ENCODE peak calls at places on chromosomes 13 and 19, in seven cellular contexts. J, H, B, L, Z, X and M are unnamed samples.

GRCh38 chr19:41443813-41444455 is 978 bp downstream of the ERICH4 start:
- DNase-seq in J (no peak), H (no peak), B (no peak), L (no peak), Z (no peak), X (no peak), M (no peak)

GRCh38 chr13:60001892-60002291 is 161.8 kb downstream of the DIAPH3 start:
- DNase-seq in J (no peak), H (no peak), B (peak), L (no peak), Z (no peak), X (peak), M (no peak)

GRCh38 chr13:59043016-59043415 is 1120.7 kb downstream of the DIAPH3 start:
- DNase-seq in J (no peak), H (no peak), B (no peak), L (no peak), Z (no peak), X (no peak), M (no peak)

GRCh38 chr19:36456831-36457230 is 32.5 kb downstream of the ZNF566 start:
- DNase-seq in J (no peak), H (no peak), B (no peak), L (no peak), Z (no peak), X (no peak), M (no peak)

GRCh38 chr19:45972944-45973525 is 630 bp downstream of the NOVA2 start:
- DNase-seq in J (no peak), H (no peak), B (no peak), L (no peak), Z (no peak), X (no peak), M (no peak)

GRCh38 chr13:27960362-27961226 is 8.5 kb downstream of the CDX2 start:
- DNase-seq in J (no peak), H (no peak), B (peak), L (no peak), Z (peak), X (peak), M (no peak)

GRCh38 chr13:109243311-109243951 is 543.0 kb downstream of the IRS2 start:
- DNase-seq in J (no peak), H (peak), B (peak), L (peak), Z (no peak), X (peak), M (no peak)

GRCh38 chr13:109879338-109879737 is 93.0 kb upstream of the IRS2 start:
- DNase-seq in J (no peak), H (no peak), B (no peak), L (no peak), Z (peak), X (no peak), M (no peak)

GRCh38 chr13:107767119-107767518 is 448.2 kb downstream of the LIG4 start:
- DNase-seq in J (no peak), H (no peak), B (no peak), L (no peak), Z (no peak), X (no peak), M (no peak)

GRCh38 chr13:45847554-45848224 is 3.9 kb downstream of the SIAH3 start:
- DNase-seq in J (peak), H (no peak), B (no peak), L (no peak), Z (peak), X (no peak), M (peak)

GRCh38 chr19:1250374-1251232 is 2.2 kb downstream of the MIDN start:
- DNase-seq in J (peak), H (no peak), B (no peak), L (no peak), Z (peak), X (peak), M (peak)

GRCh38 chr19:56139847-56140582 is 1.1 kb upstream of the ZNF444 start:
- DNase-seq in J (no peak), H (no peak), B (no peak), L (no peak), Z (no peak), X (no peak), M (no peak)

GRCh38 chr19:30430206-30430734 is 58.1 kb downstream of the ZNF536 start:
- DNase-seq in J (no peak), H (no peak), B (no peak), L (no peak), Z (no peak), X (no peak), M (no peak)
- H3K4me3 ChIP-seq in J (no peak), H (no peak), B (no peak), L (no peak), Z (no peak), X (no peak), M (no peak)

DNA sequence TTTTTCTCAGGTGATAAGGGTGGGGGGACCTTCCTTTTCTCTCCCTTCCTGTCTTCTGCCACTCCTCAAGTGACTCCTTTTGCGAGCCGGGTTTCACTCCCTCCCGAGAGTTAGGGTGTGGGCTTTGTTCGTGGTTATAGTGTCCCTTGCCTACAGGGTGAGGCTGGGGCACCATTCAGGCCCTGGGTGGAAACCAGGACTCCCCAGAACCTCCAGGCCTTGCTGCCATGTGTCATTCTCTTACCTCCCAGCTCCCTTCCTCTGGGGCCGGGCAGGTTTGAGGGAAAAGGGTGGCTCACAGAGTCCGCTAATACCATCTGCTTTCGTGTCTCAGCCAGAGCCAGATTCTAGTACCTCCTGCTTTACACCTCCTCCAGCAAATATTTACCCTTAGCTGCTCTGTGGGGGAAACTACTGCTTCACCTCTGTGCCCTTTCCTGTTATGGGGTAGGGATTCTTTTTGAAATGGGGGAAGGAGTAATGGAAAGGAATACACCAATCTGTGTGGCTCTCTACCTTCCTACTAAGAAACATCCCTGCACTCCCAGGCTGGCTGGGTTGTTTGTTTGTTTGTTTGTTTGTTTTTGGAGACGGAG is 2.8 kb downstream of the ACTN4 start:
- DNase-seq in J (no peak), H (no peak), B (peak), L (no peak), Z (no peak), X (no peak), M (no peak)
- H3K4me3 ChIP-seq in J (no peak), H (peak), B (peak), L (peak), Z (peak), X (peak), M (no peak)

DNA sequence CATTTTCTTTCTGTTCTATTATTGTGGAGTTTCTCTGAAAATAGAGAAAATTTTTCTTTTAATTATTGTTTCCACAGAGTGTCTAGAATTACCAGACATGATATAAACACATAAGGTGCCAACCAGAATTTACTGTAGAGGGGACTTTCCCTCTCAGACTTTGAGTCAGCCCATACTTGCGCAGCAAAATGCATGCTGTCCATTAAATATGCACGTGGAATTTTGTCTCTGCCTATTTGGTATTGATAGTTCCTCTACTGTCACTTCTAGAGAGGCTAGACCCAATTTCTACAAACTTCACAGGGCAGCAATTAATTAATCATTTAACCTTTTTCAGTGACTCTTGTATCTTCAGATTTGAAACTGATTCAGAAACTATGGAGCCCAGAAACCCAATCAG is 8.9 kb downstream of the ZNF93 start:
- DNase-seq in J (no peak), H (no peak), B (no peak), L (no peak), Z (no peak), X (no peak), M (no peak)
- H3K4me3 ChIP-seq in J (no peak), H (no peak), B (no peak), L (no peak), Z (no peak), X (no peak), M (no peak)

DNA sequence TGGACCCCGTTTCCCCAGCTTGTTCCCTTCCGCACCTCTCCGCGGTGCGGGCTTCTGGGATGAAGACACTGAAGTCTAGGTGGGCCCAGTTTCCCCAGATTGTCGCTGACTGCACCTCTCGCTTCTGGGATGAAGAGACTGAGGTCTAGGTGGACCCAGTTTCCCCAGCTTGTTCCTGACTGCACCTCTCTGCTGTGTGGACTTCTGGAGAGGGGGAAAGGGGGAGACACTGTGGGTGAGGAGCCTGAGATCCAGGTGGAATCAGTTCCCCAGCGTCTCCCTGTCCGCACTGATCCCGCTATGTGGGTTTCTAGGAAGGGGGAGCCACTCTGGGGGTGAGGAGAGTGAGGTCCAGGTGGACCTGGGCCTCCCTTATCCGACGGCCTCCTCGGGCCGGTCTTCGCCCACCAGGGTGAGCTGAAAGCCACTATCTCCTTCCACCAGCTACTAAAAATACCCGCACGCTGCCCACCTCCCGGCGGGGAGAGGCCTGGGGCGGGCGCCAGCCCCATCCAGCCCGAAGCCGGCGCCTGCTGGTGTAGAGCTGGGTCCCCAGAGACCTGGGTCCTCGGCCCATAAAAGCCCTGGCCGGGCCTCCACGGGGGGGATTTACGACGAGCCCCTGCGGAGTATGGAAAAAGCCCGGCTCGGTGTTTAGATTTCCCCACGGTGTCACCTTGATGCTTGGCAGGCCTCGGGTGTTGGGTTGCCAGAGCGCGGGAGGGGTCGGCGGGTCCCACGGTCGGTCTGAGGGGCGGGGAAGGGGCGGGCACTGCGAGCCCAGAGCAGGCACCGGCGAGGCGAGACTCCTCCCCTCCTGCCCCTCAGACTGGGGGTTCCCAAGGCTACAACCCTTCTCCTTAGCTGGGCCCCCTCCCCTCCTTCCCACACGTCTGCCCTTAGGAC is 10.6 kb downstream of the FUT6 start:
- DNase-seq in J (no peak), H (no peak), B (no peak), L (no peak), Z (peak), X (no peak), M (no peak)
- H3K4me3 ChIP-seq in J (peak), H (peak), B (peak), L (peak), Z (peak), X (peak), M (peak)

GRCh38 chr19:10416380-10417257 is 3.7 kb upstream of the PDE4A start:
- DNase-seq in J (peak), H (peak), B (peak), L (peak), Z (peak), X (peak), M (peak)
- H3K4me3 ChIP-seq in J (no peak), H (peak), B (peak), L (peak), Z (peak), X (peak), M (peak)

GRCh38 chr13:102793583-102794355 is 5.0 kb downstream of the POGLUT2 start:
- DNase-seq in J (no peak), H (no peak), B (no peak), L (no peak), Z (no peak), X (no peak), M (no peak)

GRCh38 chr13:102800145-102801041 is 1.5 kb downstream of the BIVM start:
- DNase-seq in J (peak), H (peak), B (peak), L (peak), Z (peak), X (peak), M (peak)

GRCh38 chr13:102799544-102800144 is 725 bp downstream of the BIVM start:
- DNase-seq in J (no peak), H (no peak), B (no peak), L (no peak), Z (no peak), X (peak), M (no peak)

GRCh38 chr13:102798653-102799543 is at the start of the genes BIVM and POGLUT2:
- DNase-seq in J (peak), H (peak), B (peak), L (peak), Z (peak), X (peak), M (peak)
- H3K4me3 ChIP-seq in J (peak), H (peak), B (peak), L (peak), Z (peak), X (peak), M (peak)

DNA sequence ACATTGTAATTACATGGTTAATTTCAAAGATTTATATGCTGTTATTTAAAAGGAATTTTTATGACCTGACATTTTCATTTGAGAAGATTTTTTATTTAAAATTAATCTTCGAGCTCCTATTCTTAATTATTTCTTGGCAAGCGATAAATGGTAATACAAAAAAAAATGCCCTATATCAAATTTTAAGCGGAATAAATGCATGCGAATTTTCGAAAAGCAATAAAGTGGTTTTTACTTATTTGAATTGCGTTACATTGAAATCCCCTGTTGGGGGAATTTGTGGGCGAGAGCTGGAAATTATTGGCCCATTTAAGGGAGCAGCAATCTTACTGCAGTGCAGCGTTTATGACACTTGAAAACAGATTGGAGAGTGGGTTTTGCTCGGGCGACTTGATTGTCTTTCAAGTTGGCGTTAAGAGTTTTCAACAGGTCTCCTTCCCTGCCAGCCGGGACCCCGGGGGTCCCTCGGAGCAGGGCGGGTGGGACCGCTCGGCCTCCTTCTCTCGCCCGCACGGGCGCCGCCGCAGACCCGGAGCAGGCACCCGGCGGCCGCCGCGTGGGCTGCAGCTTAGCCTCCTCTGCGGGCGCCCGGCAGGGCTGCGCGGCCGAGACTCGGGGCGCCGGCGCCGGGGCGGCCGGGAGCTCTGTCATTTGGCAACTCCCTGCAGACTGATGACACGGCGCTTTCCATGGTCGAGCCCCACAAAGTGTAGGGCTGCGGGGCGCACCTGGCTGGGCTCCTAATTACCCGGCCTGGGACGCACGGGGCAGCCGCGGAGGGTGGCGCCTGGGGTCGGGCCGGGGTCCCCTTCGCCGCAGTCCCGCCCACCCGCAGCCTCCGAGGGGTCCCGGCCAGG is 255.1 kb upstream of the SOX21 start:
- DNase-seq in J (no peak), H (no peak), B (no peak), L (no peak), Z (no peak), X (no peak), M (no peak)
- H3K4me3 ChIP-seq in J (no peak), H (peak), B (peak), L (no peak), Z (peak), X (peak), M (no peak)

GRCh38 chr19:32673573-32673972 is 1.4 kb downstream of the ANKRD27 start:
- DNase-seq in J (no peak), H (no peak), B (no peak), L (no peak), Z (no peak), X (no peak), M (no peak)
- H3K4me3 ChIP-seq in J (no peak), H (peak), B (no peak), L (peak), Z (peak), X (peak), M (no peak)

GRCh38 chr19:8391274-8392016 is 1.3 kb downstream of the RAB11B start:
- DNase-seq in J (no peak), H (no peak), B (no peak), L (no peak), Z (no peak), X (no peak), M (no peak)

GRCh38 chr19:8393192-8393870 is 3.2 kb downstream of the RAB11B start:
- DNase-seq in J (no peak), H (no peak), B (no peak), L (no peak), Z (no peak), X (no peak), M (no peak)

GRCh38 chr19:8390617-8390981 is 439 bp downstream of the RAB11B start:
- DNase-seq in J (peak), H (peak), B (peak), L (peak), Z (peak), X (peak), M (peak)

GRCh38 chr19:8393871-8394250 is 3.7 kb downstream of the RAB11B start:
- DNase-seq in J (no peak), H (no peak), B (no peak), L (no peak), Z (no peak), X (no peak), M (no peak)

DNA sequence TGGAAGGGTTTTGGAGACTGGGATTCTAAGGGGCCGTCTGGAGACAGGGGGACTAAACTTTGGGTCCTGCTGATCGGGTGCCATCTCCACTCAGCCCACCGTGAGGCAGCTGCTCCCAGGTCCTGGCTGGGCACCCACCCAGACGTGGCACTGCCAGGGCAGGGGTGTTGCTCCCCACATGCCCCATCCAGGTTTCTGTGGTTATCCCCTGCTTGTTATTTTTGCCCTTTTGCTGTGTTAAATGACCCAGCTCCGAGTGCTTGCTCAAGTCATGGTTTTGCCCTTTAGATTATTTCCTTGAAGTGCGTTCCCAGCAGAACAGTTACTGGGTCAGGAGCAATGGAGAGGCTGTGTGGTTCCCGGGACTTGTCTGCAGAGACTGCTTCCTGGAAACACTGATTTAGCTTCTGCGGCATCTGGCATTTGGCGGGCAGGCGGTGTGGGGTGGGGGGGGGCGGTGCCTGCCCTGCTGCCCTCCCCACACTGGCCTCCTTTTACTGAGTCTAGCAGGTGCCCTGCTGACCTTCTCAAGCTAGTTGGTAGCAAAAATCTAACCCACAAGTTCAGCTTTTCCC is 1.9 kb downstream of the RAB11B start:
- DNase-seq in J (no peak), H (no peak), B (no peak), L (no peak), Z (peak), X (peak), M (no peak)
- H3K4me3 ChIP-seq in J (no peak), H (no peak), B (no peak), L (no peak), Z (peak), X (peak), M (no peak)

GRCh38 chr13:48220592-48221300 is 12.3 kb upstream of the ITM2B start:
- DNase-seq in J (peak), H (no peak), B (no peak), L (no peak), Z (no peak), X (no peak), M (no peak)
- H3K4me3 ChIP-seq in J (no peak), H (no peak), B (no peak), L (no peak), Z (peak), X (no peak), M (peak)